ENCODE peak calls at places on chromosomes 13 and 19, in five cellular contexts. S is lung; L is upper lobe of left lung; V is esophagus muscularis mucosa; W is CD4-positive, alpha-beta memory T cell. M is an unnamed sample. For H3K9me3, the result is how much of the 10 kb centered on the place peaks cover.

GRCh38 chr13:113947321-113948033 is 26.4 kb downstream of the C13orf46 start:
- DNase-seq in W (no peak), S (no peak), L (peak), V (no peak), M (no peak)

GRCh38 chr19:4870025-4870700 is 2.7 kb upstream of the PLIN3 start:
- DNase-seq in W (no peak), V (no peak), S (peak), L (no peak), M (no peak)

GRCh38 chr19:11693505-11694499 is 44.9 kb downstream of the ZNF823 start:
- DNase-seq in V (no peak), L (no peak), S (no peak), W (no peak), M (no peak)

GRCh38 chr19:40348961-40349507 is 539 bp downstream of the PLD3 start:
- DNase-seq in L (no peak), S (no peak), W (no peak), V (no peak), M (no peak)

GRCh38 chr19:54646331-54646841 is 16.1 kb downstream of the LILRB1 start:
- DNase-seq in L (no peak), V (no peak), S (no peak), W (no peak), M (no peak)

GRCh38 chr13:50887153-50887552 is 22.4 kb upstream of the RNASEH2B start:
- DNase-seq in S (no peak), L (no peak), W (no peak), V (no peak), M (no peak)

GRCh38 chr19:764301-764700 is 13.4 kb downstream of the MISP start:
- DNase-seq in V (no peak), L (no peak), S (no peak), W (no peak), M (no peak)

GRCh38 chr13:113837554-113838355 is 26.1 kb downstream of the GAS6 start:
- DNase-seq in L (peak), W (no peak), V (peak), S (peak), M (no peak)

GRCh38 chr19:36747750-36748149 is 24.9 kb downstream of the ZNF850 start:
- DNase-seq in S (no peak), V (no peak), W (no peak), L (no peak), M (no peak)

GRCh38 chr19:36750066-36750691 is 22.4 kb downstream of the ZNF850 start:
- DNase-seq in W (no peak), S (no peak), V (no peak), L (no peak), M (no peak)

GRCh38 chr19:36745870-36746269 is 26.7 kb downstream of the ZNF850 start:
- DNase-seq in S (no peak), V (no peak), L (no peak), W (no peak), M (no peak)

GRCh38 chr19:36748431-36749275 is 24.0 kb downstream of the ZNF850 start:
- DNase-seq in V (no peak), W (peak), L (no peak), S (no peak), M (no peak)
- H3K9me3 ChIP-seq in V (half or more), W (under half), L (half or more), S (under half), M (half or more)

GRCh38 chr19:16202320-16203255 is 4.9 kb downstream of the AP1M1 start:
- DNase-seq in S (no peak), L (no peak), W (no peak), V (no peak), M (no peak)

GRCh38 chr19:16198363-16198636 is 589 bp downstream of the AP1M1 start:
- DNase-seq in S (no peak), L (peak), V (no peak), W (no peak), M (no peak)

GRCh38 chr19:16199275-16199932 is 1.7 kb downstream of the AP1M1 start:
- DNase-seq in L (no peak), V (no peak), W (no peak), S (peak), M (no peak)

GRCh38 chr19:16200776-16201391 is 3.2 kb downstream of the AP1M1 start:
- DNase-seq in S (no peak), W (no peak), V (no peak), L (no peak), M (no peak)

DNA sequence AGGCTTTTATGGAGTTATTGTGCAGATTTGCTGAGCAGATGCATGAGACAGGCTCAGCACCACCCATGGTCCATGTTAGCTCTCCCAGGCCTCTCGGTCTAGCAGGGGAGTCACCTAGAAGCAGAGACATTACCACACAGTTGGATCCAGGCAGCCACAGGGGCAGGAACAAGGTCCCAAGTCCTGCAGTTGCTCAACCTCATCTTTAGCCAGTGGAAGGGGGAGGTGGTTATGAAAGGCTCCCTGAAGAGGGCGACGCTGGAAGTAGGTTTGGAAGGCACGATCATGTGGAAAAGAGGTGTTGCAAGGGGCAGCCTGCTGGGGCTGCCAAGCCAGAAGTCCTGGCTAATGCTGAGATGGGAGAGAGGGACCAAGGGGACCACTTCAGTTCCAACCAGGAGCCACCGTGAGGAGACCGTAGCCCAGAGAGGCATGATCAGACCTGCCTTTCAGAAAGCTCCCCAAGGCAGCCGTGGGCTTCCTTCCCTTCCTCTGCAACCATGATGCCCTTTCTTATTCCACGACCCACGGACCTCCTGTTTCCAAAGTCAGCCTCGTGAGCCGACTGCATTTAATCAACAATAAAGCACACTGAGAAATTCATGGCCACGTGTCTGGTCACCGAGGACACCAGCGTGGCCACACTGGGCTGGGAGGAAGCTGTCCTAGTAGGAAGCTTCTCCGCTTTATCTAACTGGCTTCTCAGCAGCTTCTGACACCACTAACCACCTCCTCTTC is 2.5 kb downstream of the AP1M1 start:
- DNase-seq in W (no peak), S (peak), V (no peak), L (no peak), M (no peak)
- H3K9me3 ChIP-seq in W (under half), S (under half), V (under half), L (under half), M (under half)

GRCh38 chr13:111142472-111142871 is 27.4 kb downstream of the ARHGEF7 start:
- DNase-seq in V (no peak), L (no peak), W (no peak), S (no peak), M (no peak)
- H3K9me3 ChIP-seq in V (under half), L (under half), W (under half), S (under half), M (under half)

GRCh38 chr19:23996549-23996948 is 81.9 kb downstream of the ZNF726 start:
- DNase-seq in V (no peak), S (no peak), L (no peak), W (no peak), M (no peak)

GRCh38 chr19:24000656-24001055 is 86.0 kb downstream of the ZNF726 start:
- DNase-seq in L (no peak), V (no peak), S (no peak), W (no peak), M (no peak)

GRCh38 chr19:24002256-24002945 is 84.6 kb upstream of the ZNF254 start:
- DNase-seq in L (peak), V (no peak), S (no peak), W (no peak), M (no peak)

GRCh38 chr19:23999821-24000610 is 85.3 kb downstream of the ZNF726 start:
- DNase-seq in S (no peak), V (no peak), L (no peak), W (no peak), M (no peak)

GRCh38 chr19:23998568-23998967 is 83.9 kb downstream of the ZNF726 start:
- DNase-seq in V (no peak), S (no peak), W (no peak), L (no peak), M (no peak)
- H3K9me3 ChIP-seq in V (under half), S (under half), W (under half), L (under half), M (under half)

DNA sequence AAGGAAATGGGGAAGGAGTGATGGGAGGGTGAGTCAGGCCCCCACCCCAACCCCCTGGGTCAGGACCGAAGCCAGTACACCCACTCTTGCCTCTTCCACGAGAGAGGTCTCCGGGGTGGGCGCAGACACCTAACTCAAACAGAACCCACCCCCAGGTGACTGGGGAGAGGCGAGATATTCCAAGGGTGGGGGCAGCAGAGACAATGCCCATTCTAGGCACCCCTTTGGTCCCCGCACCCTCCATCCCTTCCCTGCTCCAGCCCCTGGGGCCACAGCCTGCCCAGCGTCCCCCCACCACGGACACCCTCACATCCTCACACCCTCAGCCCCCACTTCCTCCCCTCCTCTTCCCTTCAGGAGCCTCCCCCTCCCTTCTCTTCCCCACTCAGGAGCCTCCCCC is 682 bp downstream of the ZSCAN18 start:
- DNase-seq in W (no peak), L (no peak), S (no peak), V (no peak), M (no peak)
- H3K9me3 ChIP-seq in W (under half), L (under half), S (under half), V (under half), M (under half)

GRCh38 chr19:13093407-13094284 is 9.0 kb downstream of the LYL1 start:
- DNase-seq in S (peak), L (no peak), W (peak), V (no peak), M (peak)

GRCh38 chr19:13094771-13095392 is 7.8 kb downstream of the LYL1 start:
- DNase-seq in L (no peak), S (no peak), V (no peak), W (no peak), M (no peak)

GRCh38 chr19:13095393-13095784 is 7.3 kb downstream of the LYL1 start:
- DNase-seq in W (no peak), L (peak), V (no peak), S (no peak), M (no peak)

GRCh38 chr19:13092608-13093260 is 9.9 kb downstream of the LYL1 start:
- DNase-seq in W (no peak), V (no peak), L (no peak), S (no peak), M (no peak)

DNA sequence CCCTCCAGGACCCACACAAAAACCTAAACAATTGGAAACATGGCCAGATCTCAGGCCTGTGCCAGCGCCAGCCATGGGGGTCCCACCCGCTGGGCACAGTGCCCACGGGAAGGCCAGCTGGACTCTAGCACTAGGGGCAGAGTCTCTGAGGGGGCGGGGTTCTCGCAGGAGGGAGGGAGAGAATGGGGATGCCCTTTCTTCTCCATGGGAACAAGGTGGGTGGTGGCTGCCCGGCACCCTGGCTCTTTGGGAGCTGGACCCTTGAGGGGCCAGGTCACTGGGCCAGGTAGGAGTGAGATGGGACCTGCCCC is 8.4 kb downstream of the LYL1 start:
- DNase-seq in S (no peak), W (no peak), L (no peak), V (no peak), M (no peak)
- H3K9me3 ChIP-seq in S (under half), W (under half), L (under half), V (under half), M (under half)

GRCh38 chr13:29786698-29787097 is 63.7 kb downstream of the UBL3 start:
- DNase-seq in S (no peak), W (no peak), L (no peak), V (no peak), M (no peak)

GRCh38 chr13:29791997-29792775 is 58.2 kb downstream of the UBL3 start:
- DNase-seq in V (no peak), L (no peak), W (no peak), S (no peak), M (no peak)

GRCh38 chr13:29785978-29786377 is 64.4 kb downstream of the UBL3 start:
- DNase-seq in V (no peak), L (no peak), S (no peak), W (no peak), M (no peak)

GRCh38 chr13:29791508-29791907 is 58.9 kb downstream of the UBL3 start:
- DNase-seq in W (no peak), L (no peak), S (no peak), V (no peak), M (no peak)
- H3K9me3 ChIP-seq in W (under half), L (under half), S (under half), V (under half), M (under half)

M was measured in T-helper 17 cell.